ENCODE peak calls at places on chromosomes 4 and X, in ten cellular contexts. B, M, V, U, O, L, A, Z, I and E are unnamed samples.

GRCh38 chr4:185127021-185127925 is 15.8 kb upstream of the SLC25A4 start:
- DNase-seq in B (no peak), M (peak; percentile 22), V (peak; percentile 48), U (no peak), O (no peak), L (no peak), A (no peak), Z (no peak), I (no peak), E (no peak)

GRCh38 chr4:82235346-82235745 is 138.4 kb downstream of the HNRNPD start:
- DNase-seq in B (no peak), M (no peak), V (no peak), U (no peak), O (no peak), L (no peak), A (no peak), Z (no peak), I (no peak), E (no peak)

GRCh38 chr4:2898001-2898400 is 54.4 kb downstream of the ADD1 start:
- DNase-seq in B (no peak), M (peak; percentile 20), V (no peak), U (no peak), O (no peak), L (no peak), A (no peak), Z (no peak), I (no peak), E (no peak)

GRCh38 chr4:74549936-74550335 is 105.0 kb downstream of the AREG start:
- DNase-seq in B (no peak), M (peak; percentile 79), V (no peak), U (no peak), O (peak; percentile 46), L (no peak), A (no peak), Z (no peak), I (no peak), E (no peak)

GRCh38 chr4:121554377-121554776 is 142.4 kb downstream of the ANXA5 start:
- DNase-seq in B (no peak), M (no peak), V (peak; percentile 56), U (no peak), O (peak; percentile 66), L (no peak), A (no peak), Z (no peak), I (no peak), E (no peak)

GRCh38 chr4:110631582-110632505 is 9.0 kb upstream of the PITX2 start:
- DNase-seq in B (peak; percentile 49), M (peak; percentile 98), V (peak; percentile 31), U (no peak), O (peak; percentile 70), L (peak; percentile 83), A (peak; percentile 62), Z (no peak), I (no peak), E (no peak)

GRCh38 chr4:106266201-106266600 is 49.8 kb downstream of the TBCK start:
- DNase-seq in B (peak; percentile 12), M (peak; percentile 67), V (peak; percentile 46), U (peak; percentile 0), O (peak; percentile 81), L (peak; percentile 68), A (no peak), Z (no peak), I (no peak), E (no peak)

GRCh38 chrX:45621356-45622041 is 420.8 kb upstream of the DIPK2B start:
- DNase-seq in B (peak; percentile 16), M (peak; percentile 81), V (peak; percentile 30), U (no peak), O (peak; percentile 79), L (no peak), A (no peak), Z (no peak), I (no peak), E (no peak)

GRCh38 chrX:20742106-20742505 is 475.4 kb upstream of the RPS6KA3 start:
- DNase-seq in B (no peak), M (no peak), V (peak; percentile 40), U (no peak), O (peak; percentile 78), L (peak; percentile 1), A (no peak), Z (no peak), I (no peak), E (no peak)

GRCh38 chrX:27548624-27549023 is 41.5 kb upstream of the DCAF8L2 start:
- DNase-seq in B (no peak), M (no peak), V (no peak), U (no peak), O (no peak), L (no peak), A (no peak), Z (no peak), I (no peak), E (no peak)

GRCh38 chr4:56757821-56758400 is 63.6 kb downstream of the SPINK2 start:
- DNase-seq in B (peak; percentile 88), M (peak; percentile 96), V (peak; percentile 89), U (peak; percentile 70), O (peak; percentile 87), L (no peak), A (peak; percentile 86), Z (peak; percentile 37), I (peak; percentile 17), E (peak; percentile 55)

GRCh38 chr4:23805381-23805780 is 84.5 kb downstream of the PPARGC1A start:
- DNase-seq in B (no peak), M (no peak), V (no peak), U (no peak), O (peak; percentile 36), L (no peak), A (no peak), Z (no peak), I (no peak), E (no peak)

GRCh38 chrX:48676893-48677270 is 6.7 kb upstream of the WAS start:
- DNase-seq in B (no peak), M (no peak), V (no peak), U (no peak), O (no peak), L (no peak), A (no peak), Z (no peak), I (no peak), E (no peak)

GRCh38 chrX:71652405-71652804 is 14.9 kb upstream of the LOC101059915 start:
- DNase-seq in B (peak; percentile 2), M (peak; percentile 55), V (peak; percentile 56), U (peak; percentile 63), O (peak; percentile 54), L (peak; percentile 67), A (no peak), Z (peak; percentile 19), I (peak; percentile 20), E (peak; percentile 30)